ENCODE peak calls at places on chromosome 6, in nine cellular contexts. One of them, this sample, is unnamed.

GRCh38 chr6:116969211-116969863 is 92.3 kb downstream of the RFX6 start:
- DNase-seq in K562: peak; percentile 64
- DNase-seq in GM12878: no peak
- DNase-seq in spleen: no peak
- DNase-seq in ovary: no peak
- DNase-seq in stomach: peak; percentile 26
- DNase-seq in IMR-90: peak; percentile 50
- DNase-seq in A549: peak; percentile 41
- DNase-seq in HCT116: peak; percentile 57
- DNase-seq in this sample: peak; percentile 21

GRCh38 chr6:73121421-73121993 is 103.8 kb downstream of the KHDC1L start:
- DNase-seq in HCT116: no peak
- DNase-seq in spleen: no peak
- DNase-seq in IMR-90: peak; percentile 60
- DNase-seq in stomach: no peak
- DNase-seq in GM12878: no peak
- DNase-seq in ovary: no peak
- DNase-seq in A549: no peak
- DNase-seq in K562: no peak
- DNase-seq in this sample: no peak

GRCh38 chr6:65745614-65746013 is 38.6 kb upstream of the EYS start:
- DNase-seq in IMR-90: no peak
- DNase-seq in stomach: no peak
- DNase-seq in K562: no peak
- DNase-seq in HCT116: no peak
- DNase-seq in ovary: no peak
- DNase-seq in GM12878: no peak
- DNase-seq in spleen: no peak
- DNase-seq in A549: no peak
- DNase-seq in this sample: no peak

GRCh38 chr6:56938634-56939294 is 16.1 kb upstream of the BEND6 start:
- DNase-seq in HCT116: peak; percentile 100
- DNase-seq in A549: peak; percentile 72
- DNase-seq in IMR-90: peak; percentile 99
- DNase-seq in GM12878: no peak
- DNase-seq in ovary: no peak
- DNase-seq in K562: peak; percentile 27
- DNase-seq in stomach: no peak
- DNase-seq in spleen: no peak
- DNase-seq in this sample: no peak

GRCh38 chr6:43570876-43571441 is 4.9 kb downstream of the XPO5 start:
- DNase-seq in K562: peak; percentile 48
- DNase-seq in A549: no peak
- DNase-seq in HCT116: no peak
- DNase-seq in GM12878: no peak
- DNase-seq in IMR-90: peak; percentile 47
- DNase-seq in stomach: no peak
- DNase-seq in ovary: no peak
- DNase-seq in spleen: no peak
- DNase-seq in this sample: no peak

GRCh38 chr6:142009647-142010046 is 123.1 kb upstream of the GJE1 start:
- DNase-seq in K562: peak; percentile 79
- DNase-seq in HCT116: peak; percentile 98
- DNase-seq in IMR-90: peak; percentile 72
- DNase-seq in spleen: no peak
- DNase-seq in A549: no peak
- DNase-seq in ovary: no peak
- DNase-seq in stomach: no peak
- DNase-seq in GM12878: no peak
- DNase-seq in this sample: no peak

GRCh38 chr6:67885081-67886033 is 749.7 kb upstream of the ADGRB3 start:
- DNase-seq in A549: no peak
- DNase-seq in ovary: no peak
- DNase-seq in IMR-90: no peak
- DNase-seq in spleen: no peak
- DNase-seq in stomach: no peak
- DNase-seq in K562: peak; percentile 62
- DNase-seq in HCT116: no peak
- DNase-seq in GM12878: no peak
- DNase-seq in this sample: no peak

GRCh38 chr6:6001443-6001842 is 5.3 kb downstream of the NRN1 start:
- DNase-seq in GM12878: no peak
- DNase-seq in A549: no peak
- DNase-seq in IMR-90: no peak
- DNase-seq in stomach: no peak
- DNase-seq in HCT116: no peak
- DNase-seq in ovary: no peak
- DNase-seq in spleen: no peak
- DNase-seq in K562: no peak
- DNase-seq in this sample: no peak

GRCh38 chr6:90123796-90124195 is 172.8 kb downstream of the BACH2 start:
- DNase-seq in GM12878: no peak
- DNase-seq in HCT116: no peak
- DNase-seq in stomach: no peak
- DNase-seq in IMR-90: peak; percentile 64
- DNase-seq in spleen: no peak
- DNase-seq in K562: peak; percentile 36
- DNase-seq in ovary: no peak
- DNase-seq in A549: no peak
- DNase-seq in this sample: no peak

DNA sequence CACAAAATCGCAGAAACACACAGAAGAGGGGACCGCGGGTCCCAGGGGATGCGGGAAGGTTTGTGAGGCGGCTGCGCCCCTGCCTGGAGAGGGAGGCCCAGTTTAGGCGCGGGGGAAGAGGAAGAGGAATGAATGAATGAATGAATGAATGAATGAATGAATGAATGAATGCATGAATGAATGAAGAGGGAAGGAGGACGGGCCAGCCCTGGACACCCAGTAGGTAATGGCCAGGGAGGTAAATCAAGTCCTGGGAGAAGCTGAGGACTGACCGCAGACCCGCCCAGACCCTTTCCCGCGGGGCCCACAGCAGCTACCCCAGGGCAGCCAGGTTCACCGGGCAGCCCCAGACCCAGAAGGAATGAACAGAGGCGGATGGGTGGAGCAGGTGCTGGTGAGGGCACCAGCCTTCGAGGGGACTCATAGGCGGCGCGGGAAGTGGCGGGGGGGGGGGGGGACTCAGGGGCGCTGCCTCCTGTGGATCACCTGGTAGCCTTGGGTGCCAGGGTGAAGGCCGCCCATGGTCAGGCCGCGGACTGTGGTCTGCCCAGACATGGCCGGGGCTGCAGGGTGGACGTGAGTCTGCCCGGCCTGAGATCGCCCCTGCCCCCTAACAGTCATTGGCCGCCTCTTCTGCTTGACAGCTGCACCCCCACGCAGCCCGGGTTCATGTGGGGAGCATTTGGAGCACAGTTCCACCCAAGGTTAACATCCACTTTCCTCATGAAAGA is 192.0 kb upstream of the PDE10A start:
- DNase-seq in A549: no peak
- DNase-seq in spleen: no peak
- DNase-seq in HCT116: no peak
- DNase-seq in GM12878: no peak
- DNase-seq in ovary: no peak
- DNase-seq in stomach: no peak
- DNase-seq in IMR-90: no peak
- DNase-seq in K562: no peak
- DNase-seq in this sample: no peak
- TF ChIP-seq POLR2A in A549: no peak
- TF ChIP-seq POLR2A in spleen: no peak
- TF ChIP-seq POLR2A in HCT116: no peak
- TF ChIP-seq POLR2A in GM12878: no peak
- TF ChIP-seq POLR2A in ovary: no peak
- TF ChIP-seq POLR2A in stomach: no peak
- TF ChIP-seq POLR2A in IMR-90: no peak
- TF ChIP-seq POLR2A in K562: no peak
- TF ChIP-seq POLR2A in this sample: no peak

GRCh38 chr6:30645989-30646388 is 944 bp upstream of the C6orf136 start:
- DNase-seq in stomach: no peak
- DNase-seq in K562: peak; percentile 73
- DNase-seq in IMR-90: no peak
- DNase-seq in GM12878: no peak
- DNase-seq in A549: no peak
- DNase-seq in ovary: no peak
- DNase-seq in spleen: no peak
- DNase-seq in HCT116: no peak
- DNase-seq in this sample: no peak

GRCh38 chr6:30644769-30645168 is 2.2 kb upstream of the C6orf136 start:
- DNase-seq in stomach: no peak
- DNase-seq in HCT116: no peak
- DNase-seq in spleen: no peak
- DNase-seq in K562: no peak
- DNase-seq in GM12878: no peak
- DNase-seq in IMR-90: no peak
- DNase-seq in A549: no peak
- DNase-seq in ovary: no peak
- DNase-seq in this sample: no peak

GRCh38 chr6:30646450-30647038 is 389 bp upstream of the C6orf136 start:
- DNase-seq in IMR-90: no peak
- DNase-seq in A549: no peak
- DNase-seq in spleen: peak; percentile 80
- DNase-seq in K562: peak; percentile 66
- DNase-seq in stomach: peak; percentile 95
- DNase-seq in ovary: peak; percentile 93
- DNase-seq in HCT116: no peak
- DNase-seq in GM12878: no peak
- DNase-seq in this sample: peak; percentile 94

GRCh38 chr6:30647039-30647801 is at the start of gene C6orf136:
- DNase-seq in stomach: peak; percentile 80
- DNase-seq in GM12878: peak; percentile 75
- DNase-seq in IMR-90: peak; percentile 91
- DNase-seq in ovary: peak; percentile 61
- DNase-seq in A549: peak; percentile 85
- DNase-seq in HCT116: peak; percentile 87
- DNase-seq in spleen: peak; percentile 98
- DNase-seq in K562: peak; percentile 98
- DNase-seq in this sample: peak; percentile 77

DNA sequence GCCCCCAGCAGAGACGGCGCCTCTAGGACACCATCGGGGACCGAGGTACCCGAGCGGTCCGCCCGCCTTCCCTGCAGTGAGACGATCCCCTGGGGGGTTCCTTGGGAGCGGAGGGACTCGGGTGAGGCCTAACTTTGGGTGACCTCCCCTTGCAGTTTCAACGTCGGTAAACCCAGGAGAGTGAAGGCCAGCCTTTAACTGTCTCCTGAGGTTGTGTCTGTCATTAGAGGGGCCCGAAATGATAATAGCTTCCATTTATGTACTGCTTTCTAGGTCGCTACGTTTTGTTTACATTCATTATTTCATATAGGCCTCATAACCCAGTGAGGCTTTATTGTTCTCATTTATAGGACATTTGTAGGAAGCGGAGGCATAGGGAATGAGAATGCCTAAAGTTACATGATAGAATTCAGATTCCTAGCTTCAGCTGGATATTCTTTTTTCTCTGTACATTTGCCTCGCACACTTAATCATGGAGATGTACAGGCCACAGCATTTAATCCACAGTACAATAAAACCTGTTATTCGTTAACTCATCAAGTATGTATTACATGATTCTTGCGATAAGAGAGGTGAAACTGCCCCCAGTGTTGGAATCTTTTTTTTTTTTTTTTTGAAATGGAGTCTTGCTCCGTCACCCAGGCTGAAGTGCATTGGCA is 998 bp downstream of the C6orf136 start:
- DNase-seq in spleen: no peak
- DNase-seq in HCT116: no peak
- DNase-seq in stomach: no peak
- DNase-seq in ovary: no peak
- DNase-seq in GM12878: no peak
- DNase-seq in K562: peak; percentile 86
- DNase-seq in A549: peak; percentile 71
- DNase-seq in IMR-90: no peak
- DNase-seq in this sample: no peak
- H3K4me3 ChIP-seq in spleen: peak overlapping the region; percentile 96
- H3K4me3 ChIP-seq in HCT116: peak overlapping the region; percentile 85
- H3K4me3 ChIP-seq in stomach: peak overlapping the region; percentile 90
- H3K4me3 ChIP-seq in ovary: peak overlapping the region; percentile 82
- H3K4me3 ChIP-seq in GM12878: peak overlapping the region; percentile 77
- H3K4me3 ChIP-seq in K562: peak overlapping the region; percentile 68
- H3K4me3 ChIP-seq in A549: peak overlapping the region; percentile 72
- H3K4me3 ChIP-seq in IMR-90: peak overlapping the region; percentile 93
- H3K4me3 ChIP-seq in this sample: peak overlapping the region; percentile 97

DNA sequence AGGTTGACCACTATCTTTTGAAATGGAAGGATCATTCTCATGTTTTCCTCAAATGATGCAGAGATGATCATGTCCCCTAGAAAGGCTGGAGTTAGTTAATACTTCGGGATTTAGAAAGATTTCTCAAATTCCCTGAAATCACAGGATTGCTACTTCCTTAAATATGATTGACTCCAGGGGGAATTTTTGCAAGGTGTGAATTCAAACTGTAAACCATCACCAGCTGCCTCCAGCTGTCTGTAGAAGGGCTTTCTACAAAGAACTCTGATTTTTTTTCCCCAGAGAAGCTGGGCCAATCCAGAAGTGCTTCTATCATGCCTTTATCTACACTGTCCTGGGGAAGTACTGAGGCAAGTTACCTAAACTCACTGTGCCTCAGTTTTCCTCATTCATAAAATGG is 114.5 kb downstream of the EDN1 start:
- DNase-seq in HCT116: no peak
- DNase-seq in K562: no peak
- DNase-seq in stomach: no peak
- DNase-seq in GM12878: no peak
- DNase-seq in IMR-90: no peak
- DNase-seq in A549: no peak
- DNase-seq in spleen: no peak
- DNase-seq in ovary: no peak
- DNase-seq in this sample: no peak
- TF ChIP-seq POLR2A in HCT116: no peak
- TF ChIP-seq POLR2A in K562: no peak
- TF ChIP-seq POLR2A in stomach: no peak
- TF ChIP-seq POLR2A in GM12878: no peak
- TF ChIP-seq POLR2A in IMR-90: no peak
- TF ChIP-seq POLR2A in A549: no peak
- TF ChIP-seq POLR2A in spleen: no peak
- TF ChIP-seq POLR2A in ovary: no peak
- TF ChIP-seq POLR2A in this sample: no peak

GRCh38 chr6:3808759-3809514 is 40.2 kb upstream of the FAM50B start:
- DNase-seq in ovary: peak; percentile 43
- DNase-seq in K562: no peak
- DNase-seq in A549: peak; percentile 85
- DNase-seq in GM12878: no peak
- DNase-seq in HCT116: peak; percentile 66
- DNase-seq in IMR-90: peak; percentile 90
- DNase-seq in spleen: no peak
- DNase-seq in stomach: peak; percentile 55
- DNase-seq in this sample: no peak
- H3K4me3 ChIP-seq in ovary: no peak overlapping the region
- H3K4me3 ChIP-seq in K562: no peak overlapping the region
- H3K4me3 ChIP-seq in A549: no peak overlapping the region
- H3K4me3 ChIP-seq in GM12878: no peak overlapping the region
- H3K4me3 ChIP-seq in HCT116: no peak overlapping the region
- H3K4me3 ChIP-seq in IMR-90: no peak overlapping the region
- H3K4me3 ChIP-seq in spleen: no peak overlapping the region
- H3K4me3 ChIP-seq in stomach: no peak overlapping the region
- H3K4me3 ChIP-seq in this sample: no peak overlapping the region

DNA sequence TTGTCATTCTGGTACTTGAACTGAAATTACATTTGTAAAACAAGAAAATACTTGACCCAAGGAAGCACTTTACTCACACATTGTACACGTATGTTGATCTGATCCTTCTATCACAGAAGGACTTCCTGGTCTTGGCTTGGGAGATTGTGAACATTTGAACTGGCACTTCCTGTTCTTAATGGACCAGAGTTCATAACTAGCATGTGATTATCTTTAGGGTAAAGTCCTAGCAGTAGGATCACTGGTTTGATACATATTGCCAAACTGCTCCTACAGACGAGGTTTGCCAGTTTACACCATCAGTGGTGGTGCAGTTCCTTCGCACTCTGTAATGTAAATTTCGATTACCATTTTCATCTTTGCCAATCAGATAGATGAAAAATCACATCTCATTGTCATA is 12.7 kb downstream of the HECA start:
- DNase-seq in A549: no peak
- DNase-seq in ovary: no peak
- DNase-seq in IMR-90: no peak
- DNase-seq in GM12878: no peak
- DNase-seq in HCT116: no peak
- DNase-seq in stomach: no peak
- DNase-seq in spleen: no peak
- DNase-seq in K562: no peak
- DNase-seq in this sample: no peak
- TF ChIP-seq POLR2A in A549: no peak
- TF ChIP-seq POLR2A in ovary: no peak
- TF ChIP-seq POLR2A in IMR-90: no peak
- TF ChIP-seq POLR2A in GM12878: no peak
- TF ChIP-seq POLR2A in HCT116: no peak
- TF ChIP-seq POLR2A in stomach: no peak
- TF ChIP-seq POLR2A in spleen: no peak
- TF ChIP-seq POLR2A in K562: no peak
- TF ChIP-seq POLR2A in this sample: no peak

This sample was measured in testis.